ENCODE peak calls at places on chromosomes 2 and 18, in four cellular contexts. One of them, this sample, is unnamed.

GRCh38 chr2:96899084-96899735 is 29.3 kb upstream of the SEMA4C start:
- DNase-seq in MCF 10A: peak
- DNase-seq in pons: no peak
- DNase-seq in GM23248: peak
- DNase-seq in this sample: no peak

GRCh38 chr2:50751255-50752069 is 280.5 kb downstream of the NRXN1 start:
- DNase-seq in MCF 10A: no peak
- DNase-seq in GM23248: no peak
- DNase-seq in pons: no peak
- DNase-seq in this sample: no peak

GRCh38 chr2:37454851-37455762 is 110.7 kb downstream of the QPCT start:
- DNase-seq in MCF 10A: no peak
- DNase-seq in GM23248: peak
- DNase-seq in pons: no peak
- DNase-seq in this sample: no peak

GRCh38 chr2:190819835-190820234 is 60.8 kb upstream of the GLS start:
- DNase-seq in GM23248: peak
- DNase-seq in pons: no peak
- DNase-seq in MCF 10A: no peak
- DNase-seq in this sample: no peak

GRCh38 chr2:237201461-237202287 is 116.0 kb downstream of the COPS8 start:
- DNase-seq in pons: no peak
- DNase-seq in GM23248: peak
- DNase-seq in MCF 10A: peak
- DNase-seq in this sample: no peak

GRCh38 chr2:149972039-149972438 is 384.5 kb upstream of the MMADHC start:
- DNase-seq in GM23248: peak
- DNase-seq in pons: no peak
- DNase-seq in MCF 10A: no peak
- DNase-seq in this sample: no peak

GRCh38 chr2:151757861-151758260 is 23.6 kb upstream of the NEB start:
- DNase-seq in GM23248: no peak
- DNase-seq in pons: no peak
- DNase-seq in MCF 10A: no peak
- DNase-seq in this sample: no peak

GRCh38 chr18:51762373-51762772 is 564.9 kb upstream of the MEX3C start:
- DNase-seq in GM23248: no peak
- DNase-seq in MCF 10A: no peak
- DNase-seq in pons: no peak
- DNase-seq in this sample: no peak

GRCh38 chr2:29749843-29750242 is 171.5 kb downstream of the ALK start:
- DNase-seq in MCF 10A: peak
- DNase-seq in pons: no peak
- DNase-seq in GM23248: peak
- DNase-seq in this sample: no peak

GRCh38 chr2:220246356-220246755 is 618.9 kb downstream of the SLC4A3 start:
- DNase-seq in MCF 10A: no peak
- DNase-seq in GM23248: peak
- DNase-seq in pons: no peak
- DNase-seq in this sample: no peak

GRCh38 chr2:23363831-23364230 is 21.1 kb upstream of the KLHL29 start:
- DNase-seq in pons: no peak
- DNase-seq in GM23248: peak
- DNase-seq in MCF 10A: no peak
- DNase-seq in this sample: no peak

GRCh38 chr2:240069846-240070245 is 16.5 kb upstream of the OR6B3 start:
- DNase-seq in GM23248: no peak
- DNase-seq in MCF 10A: peak
- DNase-seq in pons: no peak
- DNase-seq in this sample: no peak

GRCh38 chr2:219252900-219253752 is at the start of gene TUBA4B:
- DNase-seq in GM23248: peak
- DNase-seq in MCF 10A: peak
- DNase-seq in pons: peak
- DNase-seq in this sample: peak

GRCh38 chr2:15763106-15763821 is 171.6 kb downstream of the DDX1 start:
- DNase-seq in GM23248: no peak
- DNase-seq in pons: no peak
- DNase-seq in MCF 10A: no peak
- DNase-seq in this sample: no peak

GRCh38 chr2:146240376-146240775 is 1604.5 kb upstream of the ACVR2A start:
- DNase-seq in GM23248: peak
- DNase-seq in MCF 10A: no peak
- DNase-seq in pons: no peak
- DNase-seq in this sample: no peak

GRCh38 chr18:37261246-37261927 is 304.2 kb downstream of the CELF4 start:
- DNase-seq in pons: no peak
- DNase-seq in GM23248: no peak
- DNase-seq in MCF 10A: no peak
- DNase-seq in this sample: no peak

GRCh38 chr2:228600265-228600664 is 418.8 kb upstream of the SPHKAP start:
- DNase-seq in MCF 10A: peak
- DNase-seq in pons: no peak
- DNase-seq in GM23248: peak
- DNase-seq in this sample: no peak

GRCh38 chr2:9690716-9691498 is 60.1 kb upstream of the YWHAQ start:
- DNase-seq in MCF 10A: no peak
- DNase-seq in pons: no peak
- DNase-seq in GM23248: no peak
- DNase-seq in this sample: no peak

GRCh38 chr2:136439277-136439676 is 321.3 kb upstream of the CXCR4 start:
- DNase-seq in MCF 10A: no peak
- DNase-seq in GM23248: no peak
- DNase-seq in pons: no peak
- DNase-seq in this sample: no peak

GRCh38 chr2:118123561-118124232 is 35.4 kb downstream of the INSIG2 start:
- DNase-seq in GM23248: peak
- DNase-seq in pons: no peak
- DNase-seq in MCF 10A: peak
- DNase-seq in this sample: no peak

GRCh38 chr2:149313512-149313972 is 16.8 kb upstream of the LYPD6 start:
- DNase-seq in pons: peak
- DNase-seq in MCF 10A: peak
- DNase-seq in GM23248: peak
- DNase-seq in this sample: no peak

GRCh38 chr18:33871363-33872025 is 293.5 kb downstream of the ASXL3 start:
- DNase-seq in MCF 10A: no peak
- DNase-seq in GM23248: no peak
- DNase-seq in pons: no peak
- DNase-seq in this sample: no peak

GRCh38 chr2:134685967-134686366 is 32.8 kb downstream of the TMEM163 start:
- DNase-seq in MCF 10A: no peak
- DNase-seq in GM23248: no peak
- DNase-seq in pons: no peak
- DNase-seq in this sample: no peak

GRCh38 chr2:25833566-25833965 is 44.7 kb downstream of the ASXL2 start:
- DNase-seq in pons: no peak
- DNase-seq in MCF 10A: no peak
- DNase-seq in GM23248: no peak
- DNase-seq in this sample: no peak

GRCh38 chr2:239930871-239931771 is 94.0 kb downstream of the NDUFA10 start:
- DNase-seq in MCF 10A: no peak
- DNase-seq in pons: no peak
- DNase-seq in GM23248: no peak
- DNase-seq in this sample: peak

GRCh38 chr2:113068706-113069485 is 1.1 kb downstream of the IL1F10 start:
- DNase-seq in GM23248: peak
- DNase-seq in pons: no peak
- DNase-seq in MCF 10A: no peak
- DNase-seq in this sample: no peak

GRCh38 chr2:172270278-172271079 is 156.9 kb upstream of the ITGA6 start:
- DNase-seq in pons: no peak
- DNase-seq in MCF 10A: no peak
- DNase-seq in GM23248: no peak
- DNase-seq in this sample: no peak

GRCh38 chr2:104583791-104584190 is 270.1 kb upstream of the POU3F3 start:
- DNase-seq in pons: peak
- DNase-seq in MCF 10A: no peak
- DNase-seq in GM23248: no peak
- DNase-seq in this sample: no peak

GRCh38 chr2:71620116-71620515 is 166.8 kb downstream of the DYSF start:
- DNase-seq in MCF 10A: no peak
- DNase-seq in GM23248: no peak
- DNase-seq in pons: no peak
- DNase-seq in this sample: no peak

GRCh38 chr18:55001625-55002024 is 42.4 kb upstream of the CCDC68 start:
- DNase-seq in GM23248: no peak
- DNase-seq in MCF 10A: no peak
- DNase-seq in pons: no peak
- DNase-seq in this sample: no peak

GRCh38 chr2:123715467-123715982 is 309.6 kb upstream of the CNTNAP5 start:
- DNase-seq in pons: no peak
- DNase-seq in MCF 10A: peak
- DNase-seq in GM23248: no peak
- DNase-seq in this sample: no peak

GRCh38 chr2:20176760-20177159 is 48.2 kb downstream of the SDC1 start:
- DNase-seq in GM23248: no peak
- DNase-seq in MCF 10A: no peak
- DNase-seq in pons: no peak
- DNase-seq in this sample: no peak

GRCh38 chr2:130869441-130870160 is 32.9 kb downstream of the ARHGEF4 start:
- DNase-seq in pons: peak
- DNase-seq in GM23248: no peak
- DNase-seq in MCF 10A: no peak
- DNase-seq in this sample: no peak

GRCh38 chr2:109630441-109631425 is 16.6 kb downstream of the SOWAHC start:
- DNase-seq in MCF 10A: no peak
- DNase-seq in pons: no peak
- DNase-seq in GM23248: no peak
- DNase-seq in this sample: no peak

GRCh38 chr2:18664421-18664820 is 75.1 kb upstream of the NT5C1B start:
- DNase-seq in GM23248: no peak
- DNase-seq in MCF 10A: no peak
- DNase-seq in pons: no peak
- DNase-seq in this sample: no peak

GRCh38 chr2:98795903-98796676 is 65.2 kb upstream of the MGAT4A start:
- DNase-seq in pons: no peak
- DNase-seq in GM23248: peak
- DNase-seq in MCF 10A: no peak
- DNase-seq in this sample: no peak

GRCh38 chr2:121501070-121501469 is 29.6 kb upstream of the RNU4ATAC start:
- DNase-seq in MCF 10A: peak
- DNase-seq in GM23248: peak
- DNase-seq in pons: no peak
- DNase-seq in this sample: no peak

This sample was measured in B cell.